ENCODE peak calls at places on chromosome 16, in four cellular contexts. One of them, this sample, is unnamed.

GRCh38 chr16:7324306-7324705 is 8.3 kb upstream of the RBFOX1 start:
- DNase-seq in uterus: no peak
- DNase-seq in GM23338: no peak
- DNase-seq in IMR-90: no peak
- DNase-seq in this sample: no peak

GRCh38 chr16:4319454-4319853 is 3.6 kb downstream of the GLIS2 start:
- DNase-seq in uterus: no peak
- DNase-seq in GM23338: no peak
- DNase-seq in IMR-90: no peak
- DNase-seq in this sample: no peak

GRCh38 chr16:2592786-2593185 is 55.0 kb downstream of the PDPK1 start:
- DNase-seq in uterus: no peak
- DNase-seq in GM23338: no peak
- DNase-seq in IMR-90: no peak
- DNase-seq in this sample: no peak

GRCh38 chr16:66939366-66939765 is 4.0 kb downstream of the CES2 start:
- DNase-seq in uterus: no peak
- DNase-seq in GM23338: no peak
- DNase-seq in IMR-90: no peak
- DNase-seq in this sample: no peak

GRCh38 chr16:5622234-5622884 is 524.8 kb upstream of the EEF2KMT start:
- DNase-seq in uterus: no peak
- DNase-seq in GM23338: no peak
- DNase-seq in IMR-90: no peak
- DNase-seq in this sample: no peak

GRCh38 chr16:50297301-50298074 is 31.1 kb downstream of the ADCY7 start:
- DNase-seq in uterus: peak; percentile 13
- DNase-seq in GM23338: no peak
- DNase-seq in IMR-90: no peak
- DNase-seq in this sample: no peak

GRCh38 chr16:55035037-55035436 is 104.4 kb downstream of the IRX5 start:
- DNase-seq in uterus: no peak
- DNase-seq in GM23338: peak; percentile 90
- DNase-seq in IMR-90: no peak
- DNase-seq in this sample: peak; percentile 22

GRCh38 chr16:5905935-5906334 is 808.3 kb upstream of the EEF2KMT start:
- DNase-seq in uterus: no peak
- DNase-seq in GM23338: no peak
- DNase-seq in IMR-90: no peak
- DNase-seq in this sample: no peak

GRCh38 chr16:89606006-89606405 is 7.4 kb upstream of the DPEP1 start:
- DNase-seq in uterus: no peak
- DNase-seq in GM23338: no peak
- DNase-seq in IMR-90: no peak
- DNase-seq in this sample: no peak

GRCh38 chr16:77540656-77541055 is 105.8 kb upstream of the ADAMTS18 start:
- DNase-seq in uterus: no peak
- DNase-seq in GM23338: no peak
- DNase-seq in IMR-90: no peak
- DNase-seq in this sample: peak; percentile 62

GRCh38 chr16:20387978-20388377 is 16.6 kb downstream of the PDILT start:
- DNase-seq in uterus: no peak
- DNase-seq in GM23338: no peak
- DNase-seq in IMR-90: no peak
- DNase-seq in this sample: no peak

GRCh38 chr16:18789515-18789849 is 652 bp downstream of the RPS15A start:
- DNase-seq in uterus: no peak
- DNase-seq in GM23338: no peak
- DNase-seq in IMR-90: no peak
- DNase-seq in this sample: no peak

GRCh38 chr16:84827131-84827574 is 7.4 kb downstream of the CRISPLD2 start:
- DNase-seq in uterus: peak; percentile 76
- DNase-seq in GM23338: no peak
- DNase-seq in IMR-90: peak; percentile 52
- DNase-seq in this sample: peak; percentile 57

GRCh38 chr16:20409398-20410152 is at the start of gene ACSM5:
- DNase-seq in uterus: peak; percentile 45
- DNase-seq in GM23338: peak; percentile 8
- DNase-seq in IMR-90: no peak
- DNase-seq in this sample: peak; percentile 15

GRCh38 chr16:3762080-3762750 is 44.9 kb upstream of the TRAP1 start:
- DNase-seq in uterus: no peak
- DNase-seq in GM23338: no peak
- DNase-seq in IMR-90: no peak
- DNase-seq in this sample: no peak

DNA sequence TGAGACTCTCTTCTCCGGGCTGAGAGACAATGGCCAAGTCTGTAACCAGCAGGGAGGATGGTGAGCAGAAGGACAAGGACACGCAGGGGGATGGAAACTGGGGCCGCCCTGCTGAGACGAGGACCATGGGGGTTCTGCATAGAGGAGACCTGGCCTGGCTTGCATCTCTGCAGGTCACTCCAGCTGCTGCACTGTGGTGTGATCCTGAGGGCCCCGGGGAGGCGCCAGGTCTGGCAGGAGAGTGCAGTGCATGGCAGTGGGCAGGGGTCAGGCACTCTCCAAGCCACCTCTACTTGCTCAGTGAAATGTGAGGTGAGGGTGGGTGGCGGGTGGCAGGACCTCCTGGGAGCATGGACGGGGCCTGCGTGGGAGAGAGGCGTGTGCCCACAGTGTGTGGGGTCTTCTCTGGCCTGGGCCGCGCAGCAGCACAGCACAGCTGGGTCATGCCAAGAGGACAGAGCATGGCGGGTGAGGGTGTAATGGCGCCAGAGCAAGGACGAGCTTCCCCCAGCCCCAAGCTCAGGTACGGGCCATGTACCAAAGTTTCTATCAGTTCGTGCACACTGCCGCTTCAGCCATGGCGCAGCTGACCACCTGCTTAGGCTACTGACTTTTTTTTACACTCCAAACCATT is 43.1 kb downstream of the KLHDC4 start:
- DNase-seq in uterus: no peak
- DNase-seq in GM23338: no peak
- DNase-seq in IMR-90: no peak
- DNase-seq in this sample: no peak
- H3K27ac ChIP-seq in uterus: no peak overlapping the region
- H3K27ac ChIP-seq in GM23338: no peak overlapping the region
- H3K27ac ChIP-seq in IMR-90: no peak overlapping the region
- H3K27ac ChIP-seq in this sample: no peak overlapping the region

GRCh38 chr16:68508013-68508412 is 31.1 kb upstream of the ZFP90 start:
- DNase-seq in uterus: no peak
- DNase-seq in GM23338: no peak
- DNase-seq in IMR-90: no peak
- DNase-seq in this sample: no peak
- H3K27ac ChIP-seq in uterus: no peak overlapping the region
- H3K27ac ChIP-seq in GM23338: no peak overlapping the region
- H3K27ac ChIP-seq in IMR-90: no peak overlapping the region
- H3K27ac ChIP-seq in this sample: no peak overlapping the region

GRCh38 chr16:57282510-57283213 is 1.8 kb downstream of the PLLP start:
- DNase-seq in uterus: no peak
- DNase-seq in GM23338: no peak
- DNase-seq in IMR-90: no peak
- DNase-seq in this sample: no peak
- H3K27ac ChIP-seq in uterus: no peak overlapping the region
- H3K27ac ChIP-seq in GM23338: no peak overlapping the region
- H3K27ac ChIP-seq in IMR-90: no peak overlapping the region
- H3K27ac ChIP-seq in this sample: no peak overlapping the region

GRCh38 chr16:27327586-27327915 is 13.8 kb downstream of the IL4R start:
- DNase-seq in uterus: no peak
- DNase-seq in GM23338: no peak
- DNase-seq in IMR-90: no peak
- DNase-seq in this sample: no peak
- H3K27ac ChIP-seq in uterus: peak overlapping the region; percentile 97
- H3K27ac ChIP-seq in GM23338: peak overlapping the region; percentile 95
- H3K27ac ChIP-seq in IMR-90: peak overlapping the region; percentile 91
- H3K27ac ChIP-seq in this sample: peak overlapping the region; percentile 99

DNA sequence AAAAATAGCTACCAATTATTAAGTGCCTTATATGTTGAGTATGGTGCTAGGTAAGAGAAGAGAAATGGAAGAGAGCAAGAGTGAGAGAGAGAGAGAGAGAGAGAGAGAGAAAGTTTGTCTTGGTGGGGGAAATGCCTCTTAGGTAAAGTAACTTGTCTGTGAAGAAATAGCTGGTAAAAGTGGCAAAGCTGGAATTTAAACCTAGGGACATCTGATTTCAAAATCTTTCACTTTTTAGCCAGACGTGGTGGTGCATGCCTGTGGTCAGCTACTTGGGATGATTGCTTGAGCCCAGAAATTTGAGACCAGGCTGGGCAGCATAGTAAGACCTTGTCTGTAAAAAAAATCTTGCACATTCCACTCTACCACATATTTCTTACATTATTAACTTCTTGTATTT is 23.0 kb upstream of the CDR2 start:
- DNase-seq in uterus: no peak
- DNase-seq in GM23338: no peak
- DNase-seq in IMR-90: peak; percentile 96
- DNase-seq in this sample: peak; percentile 97
- H3K27ac ChIP-seq in uterus: no peak overlapping the region
- H3K27ac ChIP-seq in GM23338: no peak overlapping the region
- H3K27ac ChIP-seq in IMR-90: peak overlapping the region; percentile 89
- H3K27ac ChIP-seq in this sample: no peak overlapping the region

GRCh38 chr16:1413684-1414531 is 596 bp downstream of the UNKL start:
- DNase-seq in uterus: peak; percentile 36
- DNase-seq in GM23338: peak; percentile 84
- DNase-seq in IMR-90: peak; percentile 27
- DNase-seq in this sample: peak; percentile 47
- H3K27ac ChIP-seq in uterus: peak overlapping the region; percentile 90
- H3K27ac ChIP-seq in GM23338: no peak overlapping the region
- H3K27ac ChIP-seq in IMR-90: peak overlapping the region; percentile 53
- H3K27ac ChIP-seq in this sample: peak overlapping the region; percentile 55

This sample was measured in cardiac muscle cell.